ENCODE peak calls at places on chromosome 6, in nine cellular contexts. One of them, this sample, is unnamed.

GRCh38 chr6:44415424-44415823 is 27.9 kb downstream of the CDC5L start:
- DNase-seq in spleen: no peak
- DNase-seq in stomach: peak; percentile 58
- DNase-seq in HL-60: no peak
- DNase-seq in prostate gland: no peak
- DNase-seq in endothelial cell of umbilical vein: peak; percentile 21
- DNase-seq in HCT116: no peak
- DNase-seq in GM23338: peak; percentile 4
- DNase-seq in breast epithelium: no peak
- DNase-seq in this sample: no peak

GRCh38 chr6:138383776-138384175 is 6.1 kb downstream of the SMIM28 start:
- DNase-seq in spleen: no peak
- DNase-seq in stomach: no peak
- DNase-seq in HL-60: no peak
- DNase-seq in prostate gland: no peak
- DNase-seq in endothelial cell of umbilical vein: no peak
- DNase-seq in HCT116: no peak
- DNase-seq in GM23338: no peak
- DNase-seq in breast epithelium: no peak
- DNase-seq in this sample: no peak

GRCh38 chr6:90663106-90663505 is 76.2 kb upstream of the MAP3K7 start:
- DNase-seq in spleen: no peak
- DNase-seq in stomach: no peak
- DNase-seq in HL-60: no peak
- DNase-seq in prostate gland: no peak
- DNase-seq in endothelial cell of umbilical vein: no peak
- DNase-seq in HCT116: no peak
- DNase-seq in GM23338: no peak
- DNase-seq in breast epithelium: no peak
- DNase-seq in this sample: no peak

GRCh38 chr6:125747589-125748533 is 1.6 kb upstream of the HEY2 start:
- DNase-seq in spleen: peak; percentile 88
- DNase-seq in stomach: peak; percentile 45
- DNase-seq in HL-60: no peak
- DNase-seq in prostate gland: peak; percentile 22
- DNase-seq in endothelial cell of umbilical vein: no peak
- DNase-seq in HCT116: no peak
- DNase-seq in GM23338: peak; percentile 78
- DNase-seq in breast epithelium: no peak
- DNase-seq in this sample: peak; percentile 82

GRCh38 chr6:797479-798077 is 104.6 kb upstream of the EXOC2 start:
- DNase-seq in spleen: no peak
- DNase-seq in stomach: peak; percentile 52
- DNase-seq in HL-60: peak; percentile 37
- DNase-seq in prostate gland: peak; percentile 59
- DNase-seq in endothelial cell of umbilical vein: peak; percentile 65
- DNase-seq in HCT116: peak; percentile 41
- DNase-seq in GM23338: peak; percentile 80
- DNase-seq in breast epithelium: no peak
- DNase-seq in this sample: no peak

GRCh38 chr6:34152806-34153565 is 7.1 kb upstream of the GRM4 start:
- DNase-seq in spleen: peak; percentile 37
- DNase-seq in stomach: no peak
- DNase-seq in HL-60: no peak
- DNase-seq in prostate gland: no peak
- DNase-seq in endothelial cell of umbilical vein: no peak
- DNase-seq in HCT116: no peak
- DNase-seq in GM23338: no peak
- DNase-seq in breast epithelium: peak; percentile 38
- DNase-seq in this sample: no peak

GRCh38 chr6:155228549-155229166 is 35.2 kb upstream of the CLDN20 start:
- DNase-seq in spleen: no peak
- DNase-seq in stomach: no peak
- DNase-seq in HL-60: no peak
- DNase-seq in prostate gland: peak; percentile 25
- DNase-seq in endothelial cell of umbilical vein: no peak
- DNase-seq in HCT116: no peak
- DNase-seq in GM23338: no peak
- DNase-seq in breast epithelium: no peak
- DNase-seq in this sample: no peak

GRCh38 chr6:94036024-94036423 is 616.7 kb upstream of the EPHA7 start:
- DNase-seq in spleen: no peak
- DNase-seq in stomach: no peak
- DNase-seq in HL-60: no peak
- DNase-seq in prostate gland: no peak
- DNase-seq in endothelial cell of umbilical vein: no peak
- DNase-seq in HCT116: no peak
- DNase-seq in GM23338: no peak
- DNase-seq in breast epithelium: no peak
- DNase-seq in this sample: no peak

DNA sequence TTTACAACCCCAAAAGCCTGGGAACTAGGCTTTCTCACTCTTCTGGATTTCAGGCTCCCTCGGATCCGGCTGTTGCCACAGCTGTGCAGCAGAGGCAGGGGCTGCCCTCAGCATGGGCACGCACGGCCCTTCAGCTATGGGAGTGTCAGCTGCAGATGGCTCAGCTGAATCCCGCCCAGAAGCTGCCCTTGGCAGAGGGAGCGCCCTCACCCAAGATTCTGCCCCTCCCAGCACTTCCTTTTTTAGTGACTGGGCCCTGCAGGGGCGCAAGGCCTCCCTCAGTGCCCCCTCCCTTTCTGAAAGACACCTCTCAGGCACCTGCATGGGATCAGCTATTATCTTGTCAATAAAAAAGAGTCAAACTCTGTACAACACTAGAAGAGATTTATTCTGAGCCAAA is 67.9 kb upstream of the THBS2 start:
- DNase-seq in spleen: no peak
- DNase-seq in stomach: no peak
- DNase-seq in HL-60: no peak
- DNase-seq in prostate gland: no peak
- DNase-seq in endothelial cell of umbilical vein: no peak
- DNase-seq in HCT116: no peak
- DNase-seq in GM23338: no peak
- DNase-seq in breast epithelium: no peak
- DNase-seq in this sample: no peak
- TF ChIP-seq CTCF in spleen: no peak
- TF ChIP-seq CTCF in stomach: no peak
- TF ChIP-seq CTCF in HL-60: no peak
- TF ChIP-seq CTCF in prostate gland: no peak
- TF ChIP-seq CTCF in endothelial cell of umbilical vein: no peak
- TF ChIP-seq CTCF in HCT116: no peak
- TF ChIP-seq CTCF in GM23338: no peak
- TF ChIP-seq CTCF in breast epithelium: no peak
- TF ChIP-seq CTCF in this sample: no peak

GRCh38 chr6:133129556-133129955 is 111.6 kb upstream of the EYA4 start:
- DNase-seq in spleen: no peak
- DNase-seq in stomach: no peak
- DNase-seq in HL-60: no peak
- DNase-seq in prostate gland: no peak
- DNase-seq in endothelial cell of umbilical vein: no peak
- DNase-seq in HCT116: no peak
- DNase-seq in GM23338: no peak
- DNase-seq in breast epithelium: no peak
- DNase-seq in this sample: no peak

GRCh38 chr6:133131621-133132020 is 109.5 kb upstream of the EYA4 start:
- DNase-seq in spleen: no peak
- DNase-seq in stomach: no peak
- DNase-seq in HL-60: no peak
- DNase-seq in prostate gland: peak; percentile 4
- DNase-seq in endothelial cell of umbilical vein: no peak
- DNase-seq in HCT116: no peak
- DNase-seq in GM23338: no peak
- DNase-seq in breast epithelium: no peak
- DNase-seq in this sample: no peak

GRCh38 chr6:133130863-133131262 is 110.3 kb upstream of the EYA4 start:
- DNase-seq in spleen: no peak
- DNase-seq in stomach: no peak
- DNase-seq in HL-60: no peak
- DNase-seq in prostate gland: peak; percentile 69
- DNase-seq in endothelial cell of umbilical vein: no peak
- DNase-seq in HCT116: peak; percentile 81
- DNase-seq in GM23338: no peak
- DNase-seq in breast epithelium: no peak
- DNase-seq in this sample: no peak

GRCh38 chr6:133132583-133132982 is 108.6 kb upstream of the EYA4 start:
- DNase-seq in spleen: no peak
- DNase-seq in stomach: no peak
- DNase-seq in HL-60: no peak
- DNase-seq in prostate gland: no peak
- DNase-seq in endothelial cell of umbilical vein: no peak
- DNase-seq in HCT116: no peak
- DNase-seq in GM23338: peak; percentile 45
- DNase-seq in breast epithelium: no peak
- DNase-seq in this sample: no peak

DNA sequence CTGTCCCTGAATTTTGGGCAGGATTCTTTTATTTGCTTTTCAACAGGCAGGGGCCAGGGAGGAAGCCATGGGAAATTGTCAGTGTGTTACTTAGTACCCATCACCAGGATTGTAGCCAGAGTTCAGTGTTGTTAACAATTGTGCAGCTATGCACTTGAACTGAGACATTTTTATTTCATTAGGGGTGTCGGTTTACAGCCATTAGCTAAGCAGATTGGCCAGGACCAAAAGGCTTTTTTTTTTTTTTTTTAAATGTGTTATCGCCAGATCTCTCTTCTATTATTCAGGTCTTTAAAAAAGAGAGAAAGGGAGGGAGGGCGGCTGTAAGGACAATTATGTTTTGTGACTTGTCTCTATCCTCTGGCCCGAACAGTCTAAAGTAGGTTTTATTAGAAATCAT is 109.1 kb upstream of the EYA4 start:
- DNase-seq in spleen: no peak
- DNase-seq in stomach: no peak
- DNase-seq in HL-60: no peak
- DNase-seq in prostate gland: peak; percentile 8
- DNase-seq in endothelial cell of umbilical vein: no peak
- DNase-seq in HCT116: no peak
- DNase-seq in GM23338: no peak
- DNase-seq in breast epithelium: no peak
- DNase-seq in this sample: no peak
- TF ChIP-seq POLR2AphosphoS5 in spleen: no peak
- TF ChIP-seq POLR2AphosphoS5 in stomach: no peak
- TF ChIP-seq POLR2AphosphoS5 in HL-60: no peak
- TF ChIP-seq POLR2AphosphoS5 in prostate gland: no peak
- TF ChIP-seq POLR2AphosphoS5 in endothelial cell of umbilical vein: no peak
- TF ChIP-seq POLR2AphosphoS5 in HCT116: no peak
- TF ChIP-seq POLR2AphosphoS5 in GM23338: no peak
- TF ChIP-seq POLR2AphosphoS5 in breast epithelium: no peak
- TF ChIP-seq POLR2AphosphoS5 in this sample: no peak

GRCh38 chr6:160975111-160975510 is 16.5 kb upstream of the MAP3K4 start:
- DNase-seq in spleen: no peak
- DNase-seq in stomach: no peak
- DNase-seq in HL-60: no peak
- DNase-seq in prostate gland: no peak
- DNase-seq in endothelial cell of umbilical vein: no peak
- DNase-seq in HCT116: no peak
- DNase-seq in GM23338: no peak
- DNase-seq in breast epithelium: no peak
- DNase-seq in this sample: no peak

GRCh38 chr6:160973856-160974255 is 17.7 kb upstream of the MAP3K4 start:
- DNase-seq in spleen: no peak
- DNase-seq in stomach: no peak
- DNase-seq in HL-60: no peak
- DNase-seq in prostate gland: no peak
- DNase-seq in endothelial cell of umbilical vein: no peak
- DNase-seq in HCT116: no peak
- DNase-seq in GM23338: no peak
- DNase-seq in breast epithelium: no peak
- DNase-seq in this sample: no peak

GRCh38 chr6:160974304-160974771 is 17.2 kb upstream of the MAP3K4 start:
- DNase-seq in spleen: no peak
- DNase-seq in stomach: no peak
- DNase-seq in HL-60: no peak
- DNase-seq in prostate gland: no peak
- DNase-seq in endothelial cell of umbilical vein: no peak
- DNase-seq in HCT116: no peak
- DNase-seq in GM23338: no peak
- DNase-seq in breast epithelium: no peak
- DNase-seq in this sample: peak; percentile 87

GRCh38 chr6:160978141-160978926 is 13.2 kb upstream of the MAP3K4 start:
- DNase-seq in spleen: no peak
- DNase-seq in stomach: no peak
- DNase-seq in HL-60: no peak
- DNase-seq in prostate gland: no peak
- DNase-seq in endothelial cell of umbilical vein: no peak
- DNase-seq in HCT116: no peak
- DNase-seq in GM23338: no peak
- DNase-seq in breast epithelium: no peak
- DNase-seq in this sample: no peak

GRCh38 chr6:160979063-160979708 is 12.4 kb upstream of the MAP3K4 start:
- DNase-seq in spleen: no peak
- DNase-seq in stomach: no peak
- DNase-seq in HL-60: peak; percentile 37
- DNase-seq in prostate gland: no peak
- DNase-seq in endothelial cell of umbilical vein: no peak
- DNase-seq in HCT116: no peak
- DNase-seq in GM23338: no peak
- DNase-seq in breast epithelium: no peak
- DNase-seq in this sample: no peak
- TF ChIP-seq CTCF in spleen: no peak
- TF ChIP-seq CTCF in stomach: no peak
- TF ChIP-seq CTCF in HL-60: no peak
- TF ChIP-seq CTCF in prostate gland: no peak
- TF ChIP-seq CTCF in endothelial cell of umbilical vein: no peak
- TF ChIP-seq CTCF in HCT116: no peak
- TF ChIP-seq CTCF in GM23338: no peak
- TF ChIP-seq CTCF in breast epithelium: no peak
- TF ChIP-seq CTCF in this sample: no peak

GRCh38 chr6:16471898-16472297 is 233.5 kb downstream of the GMPR start:
- DNase-seq in spleen: no peak
- DNase-seq in stomach: no peak
- DNase-seq in HL-60: no peak
- DNase-seq in prostate gland: no peak
- DNase-seq in endothelial cell of umbilical vein: no peak
- DNase-seq in HCT116: no peak
- DNase-seq in GM23338: no peak
- DNase-seq in breast epithelium: no peak
- DNase-seq in this sample: no peak

GRCh38 chr6:16474834-16475781 is 236.7 kb downstream of the GMPR start:
- DNase-seq in spleen: no peak
- DNase-seq in stomach: no peak
- DNase-seq in HL-60: no peak
- DNase-seq in prostate gland: no peak
- DNase-seq in endothelial cell of umbilical vein: no peak
- DNase-seq in HCT116: no peak
- DNase-seq in GM23338: no peak
- DNase-seq in breast epithelium: no peak
- DNase-seq in this sample: no peak

GRCh38 chr6:16473184-16473907 is 235.0 kb downstream of the GMPR start:
- DNase-seq in spleen: no peak
- DNase-seq in stomach: no peak
- DNase-seq in HL-60: no peak
- DNase-seq in prostate gland: no peak
- DNase-seq in endothelial cell of umbilical vein: no peak
- DNase-seq in HCT116: no peak
- DNase-seq in GM23338: no peak
- DNase-seq in breast epithelium: no peak
- DNase-seq in this sample: no peak

GRCh38 chr6:16472349-16473069 is 234.1 kb downstream of the GMPR start:
- DNase-seq in spleen: no peak
- DNase-seq in stomach: no peak
- DNase-seq in HL-60: no peak
- DNase-seq in prostate gland: no peak
- DNase-seq in endothelial cell of umbilical vein: peak; percentile 55
- DNase-seq in HCT116: no peak
- DNase-seq in GM23338: no peak
- DNase-seq in breast epithelium: no peak
- DNase-seq in this sample: no peak

GRCh38 chr6:16473908-16474791 is 235.8 kb downstream of the GMPR start:
- DNase-seq in spleen: no peak
- DNase-seq in stomach: no peak
- DNase-seq in HL-60: no peak
- DNase-seq in prostate gland: no peak
- DNase-seq in endothelial cell of umbilical vein: no peak
- DNase-seq in HCT116: no peak
- DNase-seq in GM23338: no peak
- DNase-seq in breast epithelium: no peak
- DNase-seq in this sample: no peak
- TF ChIP-seq POLR2AphosphoS5 in spleen: no peak
- TF ChIP-seq POLR2AphosphoS5 in stomach: no peak
- TF ChIP-seq POLR2AphosphoS5 in HL-60: no peak
- TF ChIP-seq POLR2AphosphoS5 in prostate gland: no peak
- TF ChIP-seq POLR2AphosphoS5 in endothelial cell of umbilical vein: no peak
- TF ChIP-seq POLR2AphosphoS5 in HCT116: no peak
- TF ChIP-seq POLR2AphosphoS5 in GM23338: no peak
- TF ChIP-seq POLR2AphosphoS5 in breast epithelium: no peak
- TF ChIP-seq POLR2AphosphoS5 in this sample: no peak

This sample was measured in suprapubic skin.